ENCODE peak calls at places on chromosomes 3 and 15, in eight cellular contexts. O is transverse colon, Q is upper lobe of right lung, A is pancreas, Y is kidney epithelial cell, Z is GM12878, X is breast epithelium, B is lower leg skin. H is an unnamed sample.

GRCh38 chr3:73508330-73508954 is 116.3 kb downstream of the PDZRN3 start:
- DNase-seq in Z (no peak), B (peak), Q (no peak), A (peak), O (peak), Y (no peak), X (no peak), H (no peak)

GRCh38 chr15:59687831-59688230 is 1.3 kb downstream of the BNIP2 start:
- DNase-seq in B (no peak), A (no peak), X (no peak), O (no peak), Q (no peak), Z (peak), Y (no peak), H (no peak)

GRCh38 chr3:184914628-184915027 is 102.7 kb downstream of the VPS8 start:
- DNase-seq in Z (no peak), O (no peak), B (no peak), X (no peak), Y (no peak), Q (no peak), A (no peak), H (no peak)

GRCh38 chr3:146387566-146387965 is 81.8 kb downstream of the PLSCR2 start:
- DNase-seq in X (no peak), Y (no peak), Z (no peak), Q (no peak), B (no peak), O (no peak), A (no peak), H (no peak)

GRCh38 chr3:31472479-31473390 is 60.0 kb upstream of the STT3B start:
- DNase-seq in O (no peak), Y (peak), A (no peak), X (no peak), Z (no peak), B (no peak), Q (no peak), H (no peak)

GRCh38 chr3:59970384-59970783 is 920.6 kb upstream of the CFAP20DC start:
- DNase-seq in Z (no peak), B (no peak), Q (no peak), X (no peak), A (no peak), O (no peak), Y (no peak), H (no peak)

GRCh38 chr3:31066999-31067398 is 172.5 kb upstream of the GADL1 start:
- DNase-seq in Z (no peak), A (peak), B (no peak), Q (no peak), O (no peak), X (no peak), Y (peak), H (no peak)

GRCh38 chr3:53046171-53047170 is 598 bp upstream of the SFMBT1 start:
- DNase-seq in X (peak), B (peak), Y (no peak), A (peak), Z (no peak), Q (peak), O (peak), H (peak)

GRCh38 chr3:150407051-150407817 is 864 bp upstream of the TSC22D2 start:
- DNase-seq in A (no peak), B (no peak), Y (no peak), O (peak), Z (no peak), Q (no peak), X (no peak), H (no peak)

GRCh38 chr3:167253037-167253436 is 127.1 kb downstream of the ZBBX start:
- DNase-seq in O (no peak), Q (no peak), Z (no peak), A (no peak), B (no peak), Y (no peak), X (no peak), H (no peak)

GRCh38 chr3:172094621-172095557 is 55.5 kb downstream of the FNDC3B start:
- DNase-seq in X (no peak), Z (peak), B (no peak), A (no peak), Q (no peak), Y (no peak), O (peak), H (peak)

GRCh38 chr3:107740992-107741896 is 218.5 kb downstream of the BBX start:
- DNase-seq in O (no peak), X (no peak), Z (no peak), A (no peak), B (no peak), Y (no peak), Q (no peak), H (no peak)

GRCh38 chr3:58041826-58042324 is 33.7 kb downstream of the FLNB start:
- DNase-seq in Z (peak), Q (no peak), Y (peak), B (no peak), X (no peak), A (no peak), O (no peak), H (no peak)

GRCh38 chr3:13357074-13357473 is 63.0 kb downstream of the NUP210 start:
- DNase-seq in B (no peak), Q (no peak), X (no peak), Y (no peak), Z (no peak), A (no peak), O (no peak), H (no peak)

GRCh38 chr3:13349823-13350222 is 70.3 kb downstream of the NUP210 start:
- DNase-seq in Z (no peak), Q (no peak), A (no peak), O (no peak), X (no peak), B (no peak), Y (no peak), H (no peak)

GRCh38 chr3:13352621-13353131 is 67.4 kb downstream of the NUP210 start:
- DNase-seq in Q (no peak), X (no peak), B (no peak), O (no peak), Y (peak), Z (no peak), A (no peak), H (no peak)

GRCh38 chr3:13358051-13358450 is 62.1 kb downstream of the NUP210 start:
- DNase-seq in A (no peak), X (no peak), O (no peak), Z (no peak), Q (no peak), B (no peak), Y (no peak), H (no peak)

DNA sequence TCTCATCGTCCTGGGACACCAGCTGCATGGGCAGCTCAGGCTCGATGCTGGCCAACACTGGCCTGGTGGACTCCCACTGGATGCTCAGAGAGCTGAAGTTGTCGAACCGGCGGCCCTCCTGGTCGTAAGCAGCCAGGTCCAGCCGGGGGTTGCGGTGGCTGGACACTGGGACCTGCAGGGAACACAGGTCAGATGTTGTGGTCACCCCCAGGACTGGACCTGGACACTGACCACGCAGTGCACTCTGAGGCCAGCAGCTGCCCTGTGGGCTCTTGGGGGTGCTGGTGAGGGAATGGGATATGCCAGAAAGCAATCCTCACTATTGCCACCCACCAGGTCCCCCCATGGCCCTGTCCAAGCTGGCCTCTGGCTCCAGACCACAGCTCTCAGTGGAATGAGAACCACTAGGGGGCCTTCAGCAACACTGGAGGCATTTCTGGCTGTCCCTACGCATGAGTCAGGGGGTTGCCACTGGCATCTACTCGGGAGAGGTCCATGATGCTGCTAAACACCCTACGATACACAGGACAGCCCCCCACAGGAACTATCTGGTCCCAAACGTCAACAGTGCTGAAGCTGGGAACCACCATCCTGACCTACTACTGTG is 66.1 kb downstream of the NUP210 start:
- DNase-seq in B (no peak), Q (no peak), Z (no peak), A (no peak), Y (no peak), X (no peak), O (no peak), H (no peak)
- TF ChIP-seq CTCF in B (no peak), Q (no peak), Z (no peak), A (no peak), Y (peak), X (no peak), O (no peak), H (no peak)

GRCh38 chr3:12147263-12147780 is 11.4 kb downstream of the TIMP4 start:
- DNase-seq in B (no peak), Z (no peak), A (no peak), O (no peak), X (no peak), Y (no peak), Q (no peak), H (no peak)
- TF ChIP-seq CTCF in B (no peak), Z (no peak), A (no peak), O (no peak), X (no peak), Y (no peak), Q (no peak), H (no peak)

GRCh38 chr3:13200951-13201350 is 127.7 kb upstream of the IQSEC1 start:
- DNase-seq in X (peak), Z (no peak), B (no peak), O (no peak), Q (no peak), Y (no peak), A (no peak), H (no peak)
- TF ChIP-seq CTCF in X (no peak), Z (peak), B (no peak), O (no peak), Q (no peak), Y (peak), A (no peak), H (no peak)

DNA sequence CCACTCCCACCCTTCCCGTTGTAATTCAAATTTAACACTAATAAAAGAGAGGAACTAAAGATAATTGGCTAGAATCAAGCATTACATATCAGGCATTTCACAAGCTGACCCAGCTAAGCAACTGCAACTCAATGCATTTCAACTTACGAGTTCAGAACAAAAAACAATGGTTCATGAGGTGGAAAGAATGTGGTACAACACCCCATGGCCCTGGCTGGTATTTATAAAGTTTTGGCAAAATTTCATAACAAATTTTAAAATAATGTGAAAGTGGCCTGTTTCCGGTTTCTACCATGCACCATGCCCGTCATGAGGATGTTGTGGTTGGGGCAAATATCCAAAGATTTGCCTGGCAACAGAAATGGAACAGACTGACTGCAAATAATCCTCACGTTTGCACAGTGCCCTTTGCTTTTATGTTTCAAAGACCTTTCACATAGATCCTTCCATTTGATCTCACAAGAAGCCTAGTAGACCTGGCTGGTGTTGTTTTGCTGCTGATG is 455.3 kb upstream of the NR2F2 start:
- DNase-seq in O (no peak), Z (no peak), A (no peak), Q (no peak), B (no peak), X (no peak), Y (no peak), H (no peak)
- TF ChIP-seq CTCF in O (no peak), Z (no peak), A (no peak), Q (no peak), B (no peak), X (no peak), Y (no peak), H (no peak)